ENCODE peak calls at places on chromosome 21, in four cellular contexts. One of them, this sample, is unnamed.

GRCh38 chr21:44849616-44850130 is 23.8 kb downstream of the PTTG1IP start:
- DNase-seq in bronchial epithelial cell: no peak
- DNase-seq in left ventricle myocardium superior: no peak
- DNase-seq in NCI-H1105 treated with DMSO at 0.1 percent for 48 hours: no peak
- DNase-seq in this sample: no peak

GRCh38 chr21:14917762-14918161 is 147.0 kb downstream of the NRIP1 start:
- DNase-seq in bronchial epithelial cell: no peak
- DNase-seq in left ventricle myocardium superior: no peak
- DNase-seq in NCI-H1105 treated with DMSO at 0.1 percent for 48 hours: no peak
- DNase-seq in this sample: no peak

GRCh38 chr21:45378258-45378966 is 26.6 kb upstream of the COL18A1 start:
- DNase-seq in NCI-H1105 treated with DMSO at 0.1 percent for 48 hours: no peak
- DNase-seq in bronchial epithelial cell: no peak
- DNase-seq in left ventricle myocardium superior: peak; percentile 18
- DNase-seq in this sample: no peak

GRCh38 chr21:31408306-31409088 is 64.4 kb upstream of the TIAM1 start:
- DNase-seq in NCI-H1105 treated with DMSO at 0.1 percent for 48 hours: no peak
- DNase-seq in bronchial epithelial cell: no peak
- DNase-seq in left ventricle myocardium superior: no peak
- DNase-seq in this sample: no peak

GRCh38 chr21:46121286-46122221 is 23.6 kb downstream of the COL6A2 start:
- DNase-seq in bronchial epithelial cell: no peak
- DNase-seq in NCI-H1105 treated with DMSO at 0.1 percent for 48 hours: no peak
- DNase-seq in left ventricle myocardium superior: peak; percentile 22
- DNase-seq in this sample: no peak

GRCh38 chr21:32653326-32653901 is 41.2 kb upstream of the CFAP298 start:
- DNase-seq in left ventricle myocardium superior: no peak
- DNase-seq in NCI-H1105 treated with DMSO at 0.1 percent for 48 hours: peak; percentile 39
- DNase-seq in bronchial epithelial cell: peak; percentile 31
- DNase-seq in this sample: no peak

GRCh38 chr21:16424331-16424749 is 694.6 kb downstream of the USP25 start:
- DNase-seq in bronchial epithelial cell: peak; percentile 60
- DNase-seq in left ventricle myocardium superior: no peak
- DNase-seq in NCI-H1105 treated with DMSO at 0.1 percent for 48 hours: no peak
- DNase-seq in this sample: no peak

GRCh38 chr21:33206771-33207290 is 22.9 kb upstream of the IFNAR2 start:
- DNase-seq in left ventricle myocardium superior: no peak
- DNase-seq in bronchial epithelial cell: no peak
- DNase-seq in NCI-H1105 treated with DMSO at 0.1 percent for 48 hours: no peak
- DNase-seq in this sample: no peak

GRCh38 chr21:43669828-43670605 is 10.7 kb downstream of the RRP1B start:
- DNase-seq in NCI-H1105 treated with DMSO at 0.1 percent for 48 hours: no peak
- DNase-seq in left ventricle myocardium superior: no peak
- DNase-seq in bronchial epithelial cell: no peak
- DNase-seq in this sample: no peak

GRCh38 chr21:22343303-22343702 is 1345.1 kb downstream of the NCAM2 start:
- DNase-seq in bronchial epithelial cell: no peak
- DNase-seq in NCI-H1105 treated with DMSO at 0.1 percent for 48 hours: no peak
- DNase-seq in left ventricle myocardium superior: no peak
- DNase-seq in this sample: no peak

GRCh38 chr21:43354016-43354420 is 72.9 kb downstream of the SIK1 start:
- DNase-seq in bronchial epithelial cell: no peak
- DNase-seq in left ventricle myocardium superior: no peak
- DNase-seq in NCI-H1105 treated with DMSO at 0.1 percent for 48 hours: no peak
- DNase-seq in this sample: no peak

GRCh38 chr21:45034556-45035476 is 39.6 kb upstream of the ADARB1 start:
- DNase-seq in NCI-H1105 treated with DMSO at 0.1 percent for 48 hours: no peak
- DNase-seq in bronchial epithelial cell: no peak
- DNase-seq in left ventricle myocardium superior: no peak
- DNase-seq in this sample: no peak

GRCh38 chr21:43824883-43825609 is 35.7 kb downstream of the RRP1 start:
- DNase-seq in NCI-H1105 treated with DMSO at 0.1 percent for 48 hours: no peak
- DNase-seq in left ventricle myocardium superior: no peak
- DNase-seq in bronchial epithelial cell: no peak
- DNase-seq in this sample: no peak

GRCh38 chr21:33112151-33112550 is 42.2 kb downstream of the OLIG1 start:
- DNase-seq in NCI-H1105 treated with DMSO at 0.1 percent for 48 hours: no peak
- DNase-seq in bronchial epithelial cell: no peak
- DNase-seq in left ventricle myocardium superior: no peak
- DNase-seq in this sample: no peak

GRCh38 chr21:35375115-35375514 is 326.0 kb upstream of the RUNX1 start:
- DNase-seq in left ventricle myocardium superior: no peak
- DNase-seq in NCI-H1105 treated with DMSO at 0.1 percent for 48 hours: no peak
- DNase-seq in bronchial epithelial cell: peak; percentile 83
- DNase-seq in this sample: no peak

GRCh38 chr21:33849839-33850238 is 65.8 kb downstream of the ATP5PO start:
- DNase-seq in left ventricle myocardium superior: no peak
- DNase-seq in bronchial epithelial cell: no peak
- DNase-seq in NCI-H1105 treated with DMSO at 0.1 percent for 48 hours: no peak
- DNase-seq in this sample: no peak

GRCh38 chr21:43991447-43991991 is 20.6 kb upstream of the TRAPPC10 start:
- DNase-seq in NCI-H1105 treated with DMSO at 0.1 percent for 48 hours: no peak
- DNase-seq in left ventricle myocardium superior: no peak
- DNase-seq in bronchial epithelial cell: no peak
- DNase-seq in this sample: no peak

GRCh38 chr21:22062472-22063139 is 1064.4 kb downstream of the NCAM2 start:
- DNase-seq in bronchial epithelial cell: no peak
- DNase-seq in left ventricle myocardium superior: no peak
- DNase-seq in NCI-H1105 treated with DMSO at 0.1 percent for 48 hours: no peak
- DNase-seq in this sample: no peak

GRCh38 chr21:16551101-16551695 is 821.4 kb downstream of the USP25 start:
- DNase-seq in NCI-H1105 treated with DMSO at 0.1 percent for 48 hours: no peak
- DNase-seq in left ventricle myocardium superior: no peak
- DNase-seq in bronchial epithelial cell: no peak
- DNase-seq in this sample: no peak

GRCh38 chr21:45872902-45873301 is 108.7 kb upstream of the COL6A1 start:
- DNase-seq in bronchial epithelial cell: no peak
- DNase-seq in left ventricle myocardium superior: no peak
- DNase-seq in NCI-H1105 treated with DMSO at 0.1 percent for 48 hours: no peak
- DNase-seq in this sample: no peak

GRCh38 chr21:46604975-46605758 is at the start of gene S100B:
- DNase-seq in NCI-H1105 treated with DMSO at 0.1 percent for 48 hours: no peak
- DNase-seq in left ventricle myocardium superior: peak; percentile 45
- DNase-seq in bronchial epithelial cell: no peak
- DNase-seq in this sample: peak; percentile 23

GRCh38 chr21:41366522-41367151 is 4.8 kb downstream of the MX2 start:
- DNase-seq in NCI-H1105 treated with DMSO at 0.1 percent for 48 hours: no peak
- DNase-seq in left ventricle myocardium superior: no peak
- DNase-seq in bronchial epithelial cell: peak; percentile 88
- DNase-seq in this sample: peak; percentile 33

GRCh38 chr21:41188476-41189146 is 20.7 kb downstream of the BACE2 start:
- DNase-seq in bronchial epithelial cell: no peak
- DNase-seq in left ventricle myocardium superior: no peak
- DNase-seq in NCI-H1105 treated with DMSO at 0.1 percent for 48 hours: no peak
- DNase-seq in this sample: no peak

GRCh38 chr21:42403611-42404231 is at the start of gene UBASH3A:
- DNase-seq in left ventricle myocardium superior: no peak
- DNase-seq in NCI-H1105 treated with DMSO at 0.1 percent for 48 hours: no peak
- DNase-seq in bronchial epithelial cell: no peak
- DNase-seq in this sample: no peak

GRCh38 chr21:16308269-16308668 is 578.5 kb downstream of the USP25 start:
- DNase-seq in NCI-H1105 treated with DMSO at 0.1 percent for 48 hours: peak; percentile 47
- DNase-seq in bronchial epithelial cell: peak; percentile 61
- DNase-seq in left ventricle myocardium superior: no peak
- DNase-seq in this sample: no peak

GRCh38 chr21:45817345-45817744 is 164.2 kb upstream of the COL6A1 start:
- DNase-seq in left ventricle myocardium superior: no peak
- DNase-seq in NCI-H1105 treated with DMSO at 0.1 percent for 48 hours: no peak
- DNase-seq in bronchial epithelial cell: no peak
- DNase-seq in this sample: no peak

GRCh38 chr21:31278511-31279155 is 65.4 kb downstream of the TIAM1 start:
- DNase-seq in left ventricle myocardium superior: no peak
- DNase-seq in bronchial epithelial cell: no peak
- DNase-seq in NCI-H1105 treated with DMSO at 0.1 percent for 48 hours: no peak
- DNase-seq in this sample: no peak

GRCh38 chr21:25062061-25062460 is 545.2 kb downstream of the MRPL39 start:
- DNase-seq in bronchial epithelial cell: no peak
- DNase-seq in NCI-H1105 treated with DMSO at 0.1 percent for 48 hours: no peak
- DNase-seq in left ventricle myocardium superior: no peak
- DNase-seq in this sample: no peak

GRCh38 chr21:42056468-42056867 is 14.6 kb upstream of the UMODL1 start:
- DNase-seq in NCI-H1105 treated with DMSO at 0.1 percent for 48 hours: peak; percentile 70
- DNase-seq in left ventricle myocardium superior: no peak
- DNase-seq in bronchial epithelial cell: no peak
- DNase-seq in this sample: peak; percentile 29

GRCh38 chr21:45300786-45301520 is 13.3 kb upstream of the POFUT2 start:
- DNase-seq in left ventricle myocardium superior: no peak
- DNase-seq in NCI-H1105 treated with DMSO at 0.1 percent for 48 hours: no peak
- DNase-seq in bronchial epithelial cell: no peak
- DNase-seq in this sample: no peak

GRCh38 chr21:35924714-35925301 is 135.5 kb downstream of the SETD4 start:
- DNase-seq in bronchial epithelial cell: peak; percentile 75
- DNase-seq in left ventricle myocardium superior: no peak
- DNase-seq in NCI-H1105 treated with DMSO at 0.1 percent for 48 hours: no peak
- DNase-seq in this sample: no peak

GRCh38 chr21:44377201-44377921 is 23.9 kb downstream of the TRPM2 start:
- DNase-seq in NCI-H1105 treated with DMSO at 0.1 percent for 48 hours: no peak
- DNase-seq in bronchial epithelial cell: no peak
- DNase-seq in left ventricle myocardium superior: peak; percentile 17
- DNase-seq in this sample: no peak

GRCh38 chr21:45607021-45607921 is 36.3 kb upstream of the PCBP3 start:
- DNase-seq in left ventricle myocardium superior: no peak
- DNase-seq in bronchial epithelial cell: no peak
- DNase-seq in NCI-H1105 treated with DMSO at 0.1 percent for 48 hours: no peak
- DNase-seq in this sample: no peak

GRCh38 chr21:35070436-35070835 is 21.3 kb upstream of the RUNX1 start:
- DNase-seq in left ventricle myocardium superior: no peak
- DNase-seq in NCI-H1105 treated with DMSO at 0.1 percent for 48 hours: no peak
- DNase-seq in bronchial epithelial cell: no peak
- DNase-seq in this sample: no peak

GRCh38 chr21:41678944-41679343 is 87.9 kb downstream of the RIPK4 start:
- DNase-seq in left ventricle myocardium superior: peak; percentile 90
- DNase-seq in NCI-H1105 treated with DMSO at 0.1 percent for 48 hours: peak; percentile 66
- DNase-seq in bronchial epithelial cell: peak; percentile 99
- DNase-seq in this sample: peak; percentile 94

GRCh38 chr21:25974937-25975336 is 195.6 kb downstream of the APP start:
- DNase-seq in left ventricle myocardium superior: peak; percentile 76
- DNase-seq in NCI-H1105 treated with DMSO at 0.1 percent for 48 hours: no peak
- DNase-seq in bronchial epithelial cell: no peak
- DNase-seq in this sample: no peak

This sample was measured in DMS153.